ENCODE peak calls at places on chromosomes 6 and 20, in ten cellular contexts. U is MM.1S; B is vagina; O is A549; N is IMR-90; X is endothelial cell of umbilical vein; L is SJSA1; P is transverse colon; E is naive thymus-derived CD4-positive, alpha-beta T cell; Q is right atrium auricular region. R is an unnamed sample. For H3K9me3, the result is how much of the 10 kb centered on the place peaks cover.

GRCh38 chr6:159976844-159977241 is 8.0 kb downstream of the IGF2R start:
- DNase-seq in Q (no peak), E (no peak), O (no peak), N (no peak), X (no peak), U (no peak), L (no peak), B (no peak), P (no peak), R (no peak)

GRCh38 chr20:38343107-38343797 is 3.0 kb upstream of the LBP start:
- DNase-seq in X (peak), L (no peak), U (no peak), B (no peak), Q (no peak), O (peak), P (peak), N (peak), E (no peak), R (peak)

GRCh38 chr20:54452277-54452676 is 23.1 kb upstream of the DOK5 start:
- DNase-seq in Q (no peak), E (no peak), N (no peak), U (no peak), X (no peak), P (no peak), L (no peak), B (no peak), O (no peak), R (no peak)

GRCh38 chr6:22236626-22237414 is 60.0 kb downstream of the PRL start:
- DNase-seq in N (peak), O (peak), L (peak), U (no peak), Q (no peak), B (no peak), E (no peak), P (no peak), X (no peak), R (peak)

GRCh38 chr20:3071610-3072529 is at the start of gene OXT:
- DNase-seq in O (no peak), X (peak), E (peak), U (no peak), B (no peak), L (no peak), Q (no peak), N (no peak), P (peak), R (no peak)

GRCh38 chr20:20734475-20734948 is 22.1 kb upstream of the RALGAPA2 start:
- DNase-seq in N (no peak), O (no peak), E (peak), B (peak), X (peak), U (no peak), L (no peak), Q (peak), P (no peak), R (no peak)

GRCh38 chr20:346640-347316 is at the start of gene NRSN2:
- DNase-seq in N (peak), L (peak), Q (peak), P (peak), E (no peak), U (no peak), B (no peak), O (peak), X (peak), R (no peak)

GRCh38 chr6:24719125-24719931 is at the start of gene C6orf62:
- DNase-seq in X (peak), P (peak), E (peak), B (no peak), L (peak), Q (no peak), N (peak), U (peak), O (no peak), R (no peak)

GRCh38 chr6:4610256-4610655 is 165.9 kb upstream of the CDYL start:
- DNase-seq in N (peak), Q (peak), U (no peak), O (no peak), E (no peak), B (no peak), X (peak), P (peak), L (peak), R (no peak)

GRCh38 chr20:41137412-41138216 is at the start of gene PLCG1:
- DNase-seq in Q (no peak), E (peak), B (no peak), L (peak), N (peak), O (peak), P (peak), U (peak), X (peak), R (no peak)

GRCh38 chr6:20367716-20368485 is 33.8 kb upstream of the E2F3 start:
- DNase-seq in U (no peak), L (no peak), O (no peak), N (peak), B (no peak), X (no peak), Q (no peak), P (no peak), E (no peak), R (no peak)

GRCh38 chr20:19609642-19610223 is 148.3 kb upstream of the RIN2 start:
- DNase-seq in U (no peak), E (no peak), P (no peak), N (no peak), X (no peak), O (no peak), L (no peak), Q (no peak), B (no peak), R (no peak)

GRCh38 chr6:142796571-142796970 is 148.4 kb downstream of the HIVEP2 start:
- DNase-seq in Q (no peak), L (no peak), P (no peak), B (no peak), X (no peak), O (no peak), U (no peak), E (no peak), N (peak), R (no peak)

GRCh38 chr20:17044920-17045319 is 181.9 kb upstream of the PCSK2 start:
- DNase-seq in E (no peak), P (no peak), O (no peak), X (no peak), N (no peak), Q (no peak), U (no peak), B (no peak), L (no peak), R (no peak)

GRCh38 chr6:30688569-30688968 is 2.1 kb upstream of the PPP1R18 start:
- DNase-seq in X (no peak), L (no peak), N (no peak), P (peak), U (no peak), O (no peak), B (no peak), Q (no peak), E (no peak), R (no peak)

GRCh38 chr20:50308513-50309279 is 118.1 kb downstream of the CEBPB start:
- DNase-seq in L (peak), O (peak), P (peak), N (peak), U (no peak), X (peak), E (no peak), B (peak), Q (peak), R (peak)

GRCh38 chr6:53411451-53411850 is 62.7 kb upstream of the ELOVL5 start:
- DNase-seq in U (no peak), L (no peak), O (no peak), P (no peak), Q (no peak), E (no peak), B (no peak), N (peak), X (no peak), R (no peak)

GRCh38 chr20:8447262-8448120 is 315.4 kb downstream of the PLCB1 start:
- DNase-seq in X (no peak), B (no peak), P (no peak), O (no peak), N (no peak), U (no peak), Q (no peak), E (no peak), L (no peak), R (no peak)

GRCh38 chr6:158003910-158004695 is 22.4 kb downstream of the SYNJ2 start:
- DNase-seq in L (no peak), X (no peak), O (no peak), E (no peak), N (no peak), U (no peak), Q (no peak), P (no peak), B (no peak), R (no peak)
- H3K27ac ChIP-seq in L (peak), X (peak), O (no peak), E (no peak), N (peak), U (no peak), Q (peak), P (peak), B (peak), R (peak)

GRCh38 chr6:111842891-111843290 is 30.4 kb downstream of the FYN start:
- DNase-seq in N (peak), X (no peak), U (peak), E (no peak), B (no peak), Q (no peak), P (no peak), O (no peak), L (peak), R (no peak)
- H3K4me3 ChIP-seq in N (no peak), X (no peak), U (peak), E (no peak), B (no peak), Q (no peak), P (no peak), O (no peak), L (no peak), R (no peak)

GRCh38 chr6:156280131-156280530 is 497.0 kb upstream of the ARID1B start:
- DNase-seq in U (peak), O (no peak), X (no peak), P (no peak), Q (no peak), N (no peak), E (no peak), L (no peak), B (no peak), R (no peak)
- H3K9me3 ChIP-seq in U (under half), O (under half), X (under half), P (under half), Q (under half), N (under half), E (under half), L (under half), B (under half), R (under half)

GRCh38 chr6:27617046-27617687 is 144.3 kb upstream of the ZNF184 start:
- DNase-seq in U (no peak), Q (no peak), X (peak), B (no peak), O (no peak), E (no peak), P (no peak), L (no peak), N (no peak), R (no peak)

GRCh38 chr6:27616313-27617045 is 143.6 kb upstream of the ZNF184 start:
- DNase-seq in O (no peak), U (no peak), B (no peak), P (no peak), L (no peak), E (no peak), X (no peak), N (no peak), Q (no peak), R (no peak)

GRCh38 chr6:27608916-27609883 is 136.3 kb upstream of the ZNF184 start:
- DNase-seq in X (peak), N (peak), E (no peak), L (no peak), B (no peak), U (peak), Q (no peak), P (no peak), O (peak), R (no peak)

GRCh38 chr6:27605401-27606342 is 132.8 kb upstream of the ZNF184 start:
- DNase-seq in Q (no peak), E (no peak), L (peak), O (peak), B (no peak), P (no peak), N (peak), U (no peak), X (peak), R (no peak)

GRCh38 chr6:27611451-27611850 is 138.5 kb upstream of the ZNF184 start:
- DNase-seq in L (no peak), Q (no peak), E (no peak), X (no peak), U (no peak), B (no peak), O (no peak), N (no peak), P (no peak), R (no peak)
- H3K27ac ChIP-seq in L (no peak), Q (no peak), E (no peak), X (no peak), U (no peak), B (no peak), O (no peak), N (no peak), P (no peak), R (no peak)

GRCh38 chr6:100455230-100456124 is 9.2 kb downstream of the SIM1 start:
- DNase-seq in N (no peak), U (no peak), Q (no peak), X (no peak), O (no peak), P (peak), L (no peak), E (no peak), B (no peak), R (no peak)
- H3K4me3 ChIP-seq in N (no peak), U (no peak), Q (no peak), X (no peak), O (no peak), P (peak), L (no peak), E (no peak), B (no peak), R (no peak)

GRCh38 chr20:39829255-39829654 is 859.8 kb downstream of the MAFB start:
- DNase-seq in B (no peak), N (peak), O (no peak), E (no peak), Q (no peak), L (no peak), P (no peak), X (no peak), U (peak), R (no peak)
- H3K9me3 ChIP-seq in B (under half), N (under half), O (under half), E (under half), Q (under half), L (under half), P (under half), X (under half), U (under half), R (under half)

GRCh38 chr20:47557791-47558190 is 56.1 kb downstream of the NCOA3 start:
- DNase-seq in L (no peak), P (no peak), Q (no peak), U (no peak), N (peak), B (no peak), X (no peak), O (no peak), E (no peak), R (no peak)
- H3K27ac ChIP-seq in L (no peak), P (peak), Q (no peak), U (no peak), N (no peak), B (no peak), X (no peak), O (no peak), E (no peak), R (no peak)

GRCh38 chr6:133165235-133165634 is 75.9 kb upstream of the EYA4 start:
- DNase-seq in P (no peak), B (no peak), N (peak), L (no peak), O (no peak), X (no peak), U (no peak), E (no peak), Q (no peak), R (no peak)
- H3K4me3 ChIP-seq in P (no peak), B (no peak), N (no peak), L (no peak), O (no peak), X (no peak), U (no peak), E (no peak), Q (no peak), R (no peak)

GRCh38 chr6:165034271-165034741 is 275.1 kb downstream of the C6orf118 start:
- DNase-seq in B (no peak), L (peak), P (no peak), X (no peak), E (no peak), Q (no peak), N (no peak), O (no peak), U (no peak), R (no peak)

GRCh38 chr6:165031491-165031890 is 277.9 kb downstream of the C6orf118 start:
- DNase-seq in Q (no peak), E (no peak), P (no peak), U (no peak), N (no peak), O (no peak), X (no peak), B (no peak), L (no peak), R (no peak)
- H3K9me3 ChIP-seq in Q (under half), E (under half), P (under half), U (under half), N (under half), O (under half), X (under half), B (under half), L (under half), R (under half)

R was measured in AG04450.